ENCODE peak calls at places on chromosomes 7 and 10, in four cellular contexts. N is non-pigmented ciliary epithelial cell; T is OCI-LY7; H is activated T-helper 9 cell treated with anti-CD3 and anti-CD28 coated beads, Interleukin-2, amount 50 U/mL, for 16 hours. I is an unnamed sample.

GRCh38 chr7:84040365-84040764 is 154.2 kb downstream of the SEMA3A start:
- DNase-seq in N (no peak), T (no peak), H (no peak), I (no peak)

GRCh38 chr7:43721193-43721806 is 8.0 kb downstream of the COA1 start:
- DNase-seq in N (peak; percentile 11), T (peak; percentile 76), H (no peak), I (no peak)

GRCh38 chr10:132458595-132459251 is 61.7 kb downstream of the PWWP2B start:
- DNase-seq in N (no peak), T (peak; percentile 54), H (peak; percentile 57), I (peak; percentile 30)

GRCh38 chr10:128180843-128181242 is 54.6 kb upstream of the MKI67 start:
- DNase-seq in N (no peak), T (no peak), H (no peak), I (no peak)

GRCh38 chr10:3996697-3997096 is 211.7 kb upstream of the KLF6 start:
- DNase-seq in N (no peak), T (no peak), H (no peak), I (no peak)

GRCh38 chr7:19321925-19322470 is 176.8 kb upstream of the FERD3L start:
- DNase-seq in N (no peak), T (no peak), H (no peak), I (no peak)

GRCh38 chr7:116691664-116692063 is 19.7 kb downstream of the MET start:
- DNase-seq in N (no peak), T (no peak), H (no peak), I (no peak)

GRCh38 chr10:64537931-64538330 is 1016.7 kb downstream of the REEP3 start:
- DNase-seq in N (no peak), T (no peak), H (no peak), I (peak; percentile 17)

GRCh38 chr10:119703903-119704508 is 21.8 kb upstream of the INPP5F start:
- DNase-seq in N (no peak), T (peak; percentile 55), H (no peak), I (no peak)

GRCh38 chr10:131816157-131816775 is 84.5 kb upstream of the PPP2R2D start:
- DNase-seq in N (no peak), T (no peak), H (no peak), I (no peak)

GRCh38 chr7:50584793-50585399 is 19.7 kb upstream of the DDC start:
- DNase-seq in N (no peak), T (no peak), H (no peak), I (no peak)

GRCh38 chr10:98301664-98302319 is 33.8 kb upstream of the LOXL4 start:
- DNase-seq in N (no peak), T (no peak), H (no peak), I (no peak)

GRCh38 chr10:18179901-18180300 is 39.7 kb downstream of the CACNB2 start:
- DNase-seq in N (peak; percentile 64), T (no peak), H (no peak), I (no peak)